ENCODE peak calls at places on chromosomes 7 and 10, in five cellular contexts. U, Z, B, E and X are unnamed samples.
A peak's percentile ranks its signal among the peaks of the same experiment; 100 is the strongest.

GRCh38 chr7:140506788-140507464 is 27.6 kb upstream of the MKRN1 start:
- DNase-seq in U (no peak), Z (peak; percentile 34), B (no peak), E (peak; percentile 77), X (peak; percentile 70)

GRCh38 chr10:116912162-116912561 is 62.9 kb downstream of the ENO4 start:
- DNase-seq in U (no peak), Z (no peak), B (no peak), E (no peak), X (no peak)

GRCh38 chr10:126536656-126537055 is 133.8 kb downstream of the C10orf90 start:
- DNase-seq in U (no peak), Z (no peak), B (no peak), E (no peak), X (no peak)

GRCh38 chr7:137287651-137288258 is 55.8 kb downstream of the PTN start:
- DNase-seq in U (no peak), Z (no peak), B (no peak), E (peak; percentile 9), X (no peak)

GRCh38 chr10:119737827-119738226 is 12.0 kb downstream of the INPP5F start:
- DNase-seq in U (no peak), Z (no peak), B (peak; percentile 70), E (peak; percentile 84), X (no peak)

GRCh38 chr7:100091411-100092181 is 2.8 kb downstream of the COPS6 start:
- DNase-seq in U (no peak), Z (no peak), B (no peak), E (peak; percentile 54), X (peak; percentile 46)

GRCh38 chr7:27345964-27346363 is 103.4 kb downstream of the EVX1 start:
- DNase-seq in U (no peak), Z (no peak), B (peak; percentile 71), E (no peak), X (no peak)

GRCh38 chr7:105876964-105877601 is 684 bp upstream of the ATXN7L1 start:
- DNase-seq in U (peak; percentile 51), Z (peak; percentile 27), B (peak; percentile 53), E (peak; percentile 67), X (peak; percentile 64)

GRCh38 chr7:70775570-70776156 is 356.3 kb upstream of the GALNT17 start:
- DNase-seq in U (no peak), Z (no peak), B (no peak), E (no peak), X (no peak)

GRCh38 chr7:32586291-32587221 is 91.3 kb downstream of the AVL9 start:
- DNase-seq in U (no peak), Z (no peak), B (no peak), E (peak; percentile 86), X (no peak)

GRCh38 chr10:113239569-113239968 is 289.5 kb downstream of the TCF7L2 start:
- DNase-seq in U (no peak), Z (no peak), B (no peak), E (no peak), X (no peak)

GRCh38 chr10:124992462-124993344 is 50.8 kb downstream of the ZRANB1 start:
- DNase-seq in U (peak; percentile 36), Z (no peak), B (peak; percentile 59), E (peak; percentile 68), X (peak; percentile 60)

GRCh38 chr10:112953075-112953501 is 3.0 kb downstream of the TCF7L2 start:
- DNase-seq in U (no peak), Z (no peak), B (no peak), E (peak; percentile 56), X (no peak)

GRCh38 chr10:74365109-74365508 is 214.1 kb downstream of the ADK start:
- DNase-seq in U (no peak), Z (no peak), B (no peak), E (no peak), X (no peak)

GRCh38 chr10:29243750-29244149 is 45.1 kb upstream of the LYZL1 start:
- DNase-seq in U (no peak), Z (no peak), B (peak; percentile 79), E (no peak), X (peak; percentile 52)

GRCh38 chr10:5527332-5528200 is 2.8 kb downstream of the CALML3 start:
- DNase-seq in U (no peak), Z (no peak), B (no peak), E (no peak), X (peak; percentile 25)

GRCh38 chr10:105691811-105692210 is 1050.7 kb downstream of the SORCS3 start:
- DNase-seq in U (peak; percentile 49), Z (no peak), B (no peak), E (no peak), X (no peak)

GRCh38 chr10:6219494-6219836 is 16.7 kb downstream of the PFKFB3 start:
- DNase-seq in U (no peak), Z (no peak), B (no peak), E (no peak), X (no peak)

GRCh38 chr7:92613720-92614119 is 23.5 kb upstream of the FAM133B start:
- DNase-seq in U (no peak), Z (no peak), B (no peak), E (no peak), X (no peak)

GRCh38 chr10:132395704-132396494 is 1.1 kb upstream of the PWWP2B start:
- DNase-seq in U (no peak), Z (no peak), B (peak; percentile 55), E (peak; percentile 67), X (peak; percentile 78)

GRCh38 chr7:123494193-123494796 is 40.1 kb downstream of the IQUB start:
- DNase-seq in U (no peak), Z (no peak), B (peak; percentile 22), E (peak; percentile 35), X (no peak)

GRCh38 chr10:98357208-98357836 is 57.7 kb downstream of the PYROXD2 start:
- DNase-seq in U (no peak), Z (no peak), B (no peak), E (peak; percentile 74), X (no peak)

GRCh38 chr7:96241834-96242233 is 80.1 kb downstream of the SLC25A13 start:
- DNase-seq in U (no peak), Z (no peak), B (no peak), E (no peak), X (no peak)

GRCh38 chr7:44646176-44646920 is 39.9 kb downstream of the OGDH start:
- DNase-seq in U (no peak), Z (no peak), B (no peak), E (no peak), X (no peak)

GRCh38 chr7:47228386-47229014 is 353.4 kb downstream of the TNS3 start:
- DNase-seq in U (no peak), Z (no peak), B (no peak), E (no peak), X (peak; percentile 83)

GRCh38 chr10:69728335-69728861 is 73.3 kb upstream of the COL13A1 start:
- DNase-seq in U (no peak), Z (peak; percentile 33), B (no peak), E (peak; percentile 91), X (peak; percentile 66)

GRCh38 chr7:1811850-1812692 is 142.0 kb downstream of the ELFN1 start:
- DNase-seq in U (peak; percentile 21), Z (no peak), B (no peak), E (no peak), X (no peak)

GRCh38 chr7:17009007-17009719 is 127.4 kb upstream of the AGR3 start:
- DNase-seq in U (no peak), Z (no peak), B (no peak), E (no peak), X (no peak)

GRCh38 chr7:129923709-129924108 is 29.1 kb downstream of the UBE2H start:
- DNase-seq in U (no peak), Z (no peak), B (no peak), E (peak; percentile 30), X (no peak)

GRCh38 chr7:132950685-132951084 is 131.2 kb downstream of the CHCHD3 start:
- DNase-seq in U (no peak), Z (no peak), B (no peak), E (no peak), X (no peak)

GRCh38 chr7:50339990-50340500 is 35.5 kb downstream of the IKZF1 start:
- DNase-seq in U (no peak), Z (no peak), B (no peak), E (no peak), X (no peak)

GRCh38 chr7:54180796-54181195 is 361.4 kb upstream of the VSTM2A start:
- DNase-seq in U (no peak), Z (no peak), B (no peak), E (no peak), X (no peak)

GRCh38 chr10:55169509-55169908 is 368.5 kb upstream of the PCDH15 start:
- DNase-seq in U (no peak), Z (no peak), B (no peak), E (no peak), X (no peak)

GRCh38 chr10:55180357-55180756 is 379.3 kb upstream of the PCDH15 start:
- DNase-seq in U (no peak), Z (no peak), B (no peak), E (no peak), X (no peak)

DNA sequence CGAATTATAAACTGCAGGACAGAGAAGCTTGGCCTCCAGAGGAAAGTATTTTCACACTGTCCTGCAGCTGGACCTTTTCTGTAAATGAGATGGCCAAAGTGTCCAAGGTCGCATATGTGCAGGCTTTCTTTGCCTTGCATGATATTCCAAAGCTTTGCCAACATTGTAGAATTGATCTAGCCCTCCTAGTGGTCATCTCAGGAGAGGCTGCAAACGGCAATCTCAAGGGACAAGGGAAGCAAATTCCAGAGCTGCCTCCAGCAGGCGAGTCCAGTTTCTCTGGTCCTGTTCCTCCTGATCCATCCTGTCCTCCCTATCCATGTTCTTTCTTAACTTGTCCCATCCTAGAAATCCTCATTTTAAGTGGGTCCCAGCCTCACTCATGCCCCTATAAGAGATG is 373.4 kb upstream of the PCDH15 start:
- DNase-seq in U (no peak), Z (no peak), B (no peak), E (no peak), X (peak; percentile 39)
- H2BK12ac ChIP-seq in U (no peak overlapping the region), Z (no peak overlapping the region), B (no peak overlapping the region), E (no peak overlapping the region), X (no peak overlapping the region)

GRCh38 chr7:110905773-110906566 is 185.0 kb upstream of the LRRN3 start:
- DNase-seq in U (no peak), Z (no peak), B (no peak), E (no peak), X (no peak)

GRCh38 chr7:110914263-110914662 is 176.7 kb upstream of the LRRN3 start:
- DNase-seq in U (no peak), Z (no peak), B (no peak), E (no peak), X (no peak)

GRCh38 chr7:110911632-110912031 is 179.3 kb upstream of the LRRN3 start:
- DNase-seq in U (no peak), Z (no peak), B (no peak), E (no peak), X (no peak)

DNA sequence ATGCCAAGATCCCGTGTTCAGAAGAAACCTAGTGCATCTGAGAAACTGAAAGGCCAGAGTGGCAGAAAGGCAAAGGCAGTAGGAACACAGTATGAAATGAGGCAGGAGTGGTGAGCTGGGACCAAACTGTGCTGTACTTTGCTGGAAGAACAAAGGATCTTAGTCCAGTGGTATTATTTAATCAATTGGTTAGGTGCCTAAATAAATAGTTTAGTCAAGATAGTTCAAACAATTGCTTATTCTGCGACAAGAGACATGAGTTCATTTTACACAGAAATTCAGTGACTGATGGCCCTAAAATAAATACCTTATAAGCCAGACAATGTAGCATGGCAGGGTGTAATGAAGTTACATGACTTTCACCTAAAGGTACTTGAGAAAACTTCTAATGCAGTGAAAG is 181.8 kb upstream of the LRRN3 start:
- DNase-seq in U (no peak), Z (no peak), B (no peak), E (no peak), X (no peak)
- H2BK12ac ChIP-seq in U (no peak overlapping the region), Z (no peak overlapping the region), B (no peak overlapping the region), E (no peak overlapping the region), X (no peak overlapping the region)

GRCh38 chr7:102044984-102045673 is 227.7 kb downstream of the CUX1 start:
- DNase-seq in U (no peak), Z (no peak), B (no peak), E (no peak), X (no peak)
- H2BK12ac ChIP-seq in U (no peak overlapping the region), Z (no peak overlapping the region), B (no peak overlapping the region), E (no peak overlapping the region), X (no peak overlapping the region)

GRCh38 chr10:78194539-78195402 is 161.1 kb downstream of the RPS24 start:
- DNase-seq in U (no peak), Z (no peak), B (no peak), E (no peak), X (no peak)
- H2BK12ac ChIP-seq in U (no peak overlapping the region), Z (no peak overlapping the region), B (no peak overlapping the region), E (no peak overlapping the region), X (no peak overlapping the region)